ENCODE peak calls at places on chromosome 19, in nine cellular contexts. W is stomach, U is IMR-90, L is kidney, H is fibroblast of mammary gland, X is GM23338, V is A673, C is transverse colon, Y is ovary. D is an unnamed sample.

GRCh38 chr19:15101479-15102082 is 5.6 kb upstream of the SYDE1 start:
- DNase-seq in V (peak; percentile 61), W (peak; percentile 52), U (peak; percentile 56), L (no peak), Y (no peak), H (peak; percentile 62), C (peak; percentile 52), X (peak; percentile 82), D (peak; percentile 74)

GRCh38 chr19:4911314-4911713 is 2.0 kb downstream of the UHRF1 start:
- DNase-seq in C (no peak), X (no peak), L (no peak), W (no peak), V (peak; percentile 36), U (peak; percentile 25), Y (no peak), H (no peak), D (peak; percentile 48)

GRCh38 chr19:39363909-39364457 is 21.8 kb downstream of the SAMD4B start:
- DNase-seq in W (no peak), Y (no peak), C (no peak), U (peak; percentile 80), H (peak; percentile 78), V (peak; percentile 47), X (no peak), L (peak; percentile 80), D (peak; percentile 85)

GRCh38 chr19:50721441-50722137 is 1.6 kb upstream of the CLEC11A start:
- DNase-seq in C (no peak), X (no peak), Y (peak; percentile 40), U (no peak), H (no peak), W (no peak), L (no peak), V (no peak), D (no peak)

GRCh38 chr19:58338825-58339558 is 12.2 kb downstream of the ZSCAN22 start:
- DNase-seq in Y (no peak), C (no peak), W (no peak), L (no peak), X (peak; percentile 71), H (peak; percentile 18), V (no peak), U (peak; percentile 7), D (no peak)

GRCh38 chr19:44943801-44944249 is 1.8 kb downstream of the APOC4 start:
- DNase-seq in L (no peak), X (no peak), Y (no peak), C (peak; percentile 60), W (peak; percentile 31), V (no peak), H (peak; percentile 62), U (no peak), D (no peak)

GRCh38 chr19:2777952-2778683 is 5.0 kb downstream of the SGTA start:
- DNase-seq in X (no peak), Y (no peak), U (no peak), V (no peak), L (no peak), C (no peak), H (no peak), W (no peak), D (no peak)

GRCh38 chr19:13083627-13084026 is 19.0 kb downstream of the LYL1 start:
- DNase-seq in Y (no peak), U (no peak), L (no peak), H (no peak), X (no peak), W (no peak), C (no peak), V (no peak), D (peak; percentile 70)

GRCh38 chr19:39200066-39200817 is 3.5 kb downstream of the NCCRP1 start:
- DNase-seq in Y (no peak), C (no peak), X (no peak), W (no peak), H (no peak), V (no peak), U (no peak), L (no peak), D (no peak)

GRCh38 chr19:340620-341385 is 3.8 kb downstream of the MIER2 start:
- DNase-seq in W (no peak), L (no peak), H (no peak), X (no peak), Y (no peak), C (no peak), V (no peak), U (no peak), D (no peak)

GRCh38 chr19:45613926-45614725 is 12.1 kb upstream of the GPR4 start:
- DNase-seq in L (no peak), H (peak; percentile 92), X (no peak), Y (no peak), U (peak; percentile 93), W (peak; percentile 31), V (peak; percentile 79), C (peak; percentile 73), D (peak; percentile 96)

GRCh38 chr19:7870571-7871279 is 3.5 kb downstream of the PRR36 start:
- DNase-seq in U (no peak), Y (peak; percentile 84), C (peak; percentile 67), V (peak; percentile 89), X (peak; percentile 96), L (peak; percentile 86), W (peak; percentile 60), H (peak; percentile 47), D (peak; percentile 47)

GRCh38 chr19:40862785-40863184 is 12.5 kb upstream of the CYP2A6 start:
- DNase-seq in Y (no peak), L (no peak), X (no peak), W (no peak), C (no peak), U (no peak), V (no peak), H (peak; percentile 40), D (peak; percentile 14)

GRCh38 chr19:45250832-45251451 is at the start of gene MARK4:
- DNase-seq in H (peak; percentile 26), Y (peak; percentile 75), U (peak; percentile 34), W (peak; percentile 51), V (peak; percentile 72), L (peak; percentile 83), X (peak; percentile 70), C (peak; percentile 49), D (peak; percentile 46)

GRCh38 chr19:662207-662961 is 630 bp downstream of the RNF126 start:
- DNase-seq in V (no peak), C (peak; percentile 81), U (peak; percentile 38), Y (peak; percentile 63), L (no peak), H (peak; percentile 37), W (peak; percentile 68), X (peak; percentile 70), D (peak; percentile 47)

GRCh38 chr19:16188521-16188920 is 3.3 kb downstream of the FAM32A start:
- DNase-seq in V (no peak), L (no peak), X (no peak), Y (no peak), C (no peak), U (no peak), H (no peak), W (no peak), D (no peak)

GRCh38 chr19:10471909-10472308 is 31.2 kb downstream of the KEAP1 start:
- DNase-seq in U (peak; percentile 47), L (no peak), X (peak; percentile 43), H (peak; percentile 54), Y (no peak), C (no peak), V (peak; percentile 69), W (no peak), D (peak; percentile 71)

GRCh38 chr19:38401148-38401547 is 1.7 kb upstream of the FAM98C start:
- DNase-seq in W (no peak), Y (no peak), V (no peak), H (peak; percentile 34), U (peak; percentile 50), X (peak; percentile 20), C (no peak), L (no peak), D (peak; percentile 34)

GRCh38 chr19:45473366-45474190 is 5.8 kb downstream of the FOSB start:
- DNase-seq in C (no peak), X (peak; percentile 68), U (no peak), Y (no peak), L (no peak), V (no peak), W (no peak), H (no peak), D (no peak)

GRCh38 chr19:39670998-39671397 is 15.3 kb downstream of the LGALS16 start:
- DNase-seq in L (no peak), H (no peak), U (no peak), Y (no peak), V (no peak), C (no peak), X (peak; percentile 62), W (no peak), D (no peak)

GRCh38 chr19:16062789-16063188 is 13.5 kb upstream of the TPM4 start:
- DNase-seq in C (peak; percentile 78), L (no peak), X (peak; percentile 75), U (no peak), Y (no peak), W (peak; percentile 70), V (peak; percentile 70), H (no peak), D (peak; percentile 59)

GRCh38 chr19:3284759-3285646 is 60.5 kb downstream of the CELF5 start:
- DNase-seq in W (peak; percentile 98), L (peak; percentile 93), C (peak; percentile 95), X (peak; percentile 99), H (peak; percentile 21), Y (peak; percentile 99), U (peak; percentile 37), V (peak; percentile 71), D (peak; percentile 66)

GRCh38 chr19:55382522-55383054 is 1.5 kb downstream of the TMEM238 start:
- DNase-seq in U (no peak), C (no peak), H (no peak), Y (no peak), L (no peak), V (no peak), W (no peak), X (no peak), D (no peak)
- H3K4me3 ChIP-seq in U (no peak overlapping the region), C (no peak overlapping the region), H (no peak overlapping the region), Y (no peak overlapping the region), L (no peak overlapping the region), V (no peak overlapping the region), W (no peak overlapping the region), X (peak overlapping the region; percentile 57), D (no peak overlapping the region)

DNA sequence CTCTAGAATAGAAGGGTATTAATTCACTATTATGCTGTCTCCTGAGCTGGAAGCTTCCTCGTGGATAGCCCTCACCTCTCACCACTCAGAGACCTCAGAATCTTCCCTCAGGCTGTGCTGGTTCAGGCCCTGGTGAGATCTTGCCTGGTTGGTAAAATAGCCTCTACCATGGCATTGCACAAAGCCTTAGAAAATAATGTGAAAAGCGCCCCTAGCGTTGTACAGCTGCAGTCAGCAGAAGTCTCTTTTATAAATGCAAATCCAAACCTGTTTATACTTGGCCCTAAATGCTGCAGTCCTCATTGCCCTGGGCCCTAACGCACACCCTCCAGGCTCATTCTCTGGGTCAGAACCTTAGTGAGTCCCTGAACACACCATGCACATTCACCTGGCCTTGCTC is 150.9 kb downstream of the KCTD15 start:
- DNase-seq in L (no peak), H (no peak), U (no peak), V (no peak), W (no peak), C (no peak), X (peak; percentile 36), Y (no peak), D (peak; percentile 1)
- TF ChIP-seq CTCF in L (no peak), H (no peak), U (peak; percentile 10), V (no peak), W (no peak), C (no peak), X (peak; percentile 32), Y (no peak), D (peak; percentile 18)

GRCh38 chr19:48363810-48364563 is at the start of the genes SYNGR4 and TMEM143:
- DNase-seq in U (peak; percentile 99), W (peak; percentile 98), C (peak; percentile 98), L (peak; percentile 100), H (peak; percentile 99), X (peak; percentile 100), V (peak; percentile 100), Y (peak; percentile 98), D (peak; percentile 100)
- H3K4me3 ChIP-seq in U (peak within 1 kb of the TSS; percentile 42), W (peak within 1 kb of the TSS; percentile 57), C (peak within 1 kb of the TSS; percentile 51), L (peak within 1 kb of the TSS; percentile 90), H (peak within 1 kb of the TSS; percentile 76), X (peak within 1 kb of the TSS; percentile 84), V (peak within 1 kb of the TSS; percentile 46), Y (peak within 1 kb of the TSS; percentile 74), D (peak within 1 kb of the TSS; percentile 66)

GRCh38 chr19:33407140-33407551 is 33.6 kb downstream of the CEBPG start:
- DNase-seq in Y (no peak), U (no peak), W (no peak), L (no peak), H (no peak), V (no peak), C (no peak), X (no peak), D (no peak)
- TF ChIP-seq CTCF in Y (no peak), U (no peak), W (no peak), L (no peak), H (no peak), V (peak; percentile 25), C (peak; percentile 3), X (peak; percentile 26), D (no peak)